ENCODE peak calls at places on chromosomes 11 and 22, in ten cellular contexts. O, V, I, Y, E, R, T, F, C and K are unnamed samples. For H3K4me1, the result is how much of the 10 kb centered on the place peaks cover.

GRCh38 chr11:10722307-10722706 is 28.7 kb upstream of the CTR9 start:
- DNase-seq in O (no peak), V (no peak), I (no peak), Y (no peak), E (no peak), R (no peak), T (no peak), F (no peak), C (no peak), K (no peak)

GRCh38 chr11:78449866-78450265 is 32.2 kb upstream of the GAB2 start:
- DNase-seq in O (no peak), V (no peak), I (no peak), Y (peak), E (no peak), R (no peak), T (no peak), F (peak), C (no peak), K (no peak)

GRCh38 chr11:111846063-111846462 is 25.3 kb downstream of the ALG9 start:
- DNase-seq in O (no peak), V (no peak), I (no peak), Y (peak), E (no peak), R (no peak), T (no peak), F (peak), C (no peak), K (no peak)

GRCh38 chr22:40519284-40519947 is 117.1 kb downstream of the MRTFA start:
- DNase-seq in O (no peak), V (no peak), I (no peak), Y (no peak), E (no peak), R (no peak), T (no peak), F (no peak), C (no peak), K (no peak)

GRCh38 chr22:19361501-19362103 is 69.9 kb downstream of the HIRA start:
- DNase-seq in O (no peak), V (no peak), I (no peak), Y (no peak), E (no peak), R (no peak), T (no peak), F (no peak), C (no peak), K (peak)

GRCh38 chr22:50600541-50600940 is at the start of gene MAPK8IP2:
- DNase-seq in O (peak), V (peak), I (no peak), Y (no peak), E (no peak), R (no peak), T (no peak), F (no peak), C (peak), K (no peak)

GRCh38 chr11:68361702-68362101 is 49.3 kb downstream of the LRP5 start:
- DNase-seq in O (no peak), V (no peak), I (no peak), Y (no peak), E (no peak), R (no peak), T (no peak), F (no peak), C (no peak), K (no peak)

GRCh38 chr11:106012744-106013143 is 9.3 kb downstream of the MSANTD4 start:
- DNase-seq in O (no peak), V (peak), I (no peak), Y (peak), E (peak), R (no peak), T (no peak), F (peak), C (no peak), K (no peak)

GRCh38 chr11:61814958-61815789 is 1.6 kb downstream of the FADS1 start:
- DNase-seq in O (peak), V (peak), I (peak), Y (peak), E (peak), R (peak), T (peak), F (peak), C (peak), K (peak)

GRCh38 chr11:15208570-15209222 is 94.0 kb downstream of the INSC start:
- DNase-seq in O (peak), V (peak), I (peak), Y (peak), E (peak), R (peak), T (peak), F (peak), C (no peak), K (no peak)

GRCh38 chr11:1771273-1771672 is 7.5 kb upstream of the CTSD start:
- DNase-seq in O (no peak), V (no peak), I (no peak), Y (no peak), E (no peak), R (no peak), T (no peak), F (no peak), C (no peak), K (no peak)

GRCh38 chr11:134571301-134571700 is 159.3 kb upstream of the B3GAT1 start:
- DNase-seq in O (no peak), V (no peak), I (no peak), Y (no peak), E (no peak), R (no peak), T (no peak), F (no peak), C (no peak), K (peak)

GRCh38 chr22:44439356-44440223 is 58.4 kb downstream of the RTL6 start:
- DNase-seq in O (no peak), V (no peak), I (no peak), Y (no peak), E (no peak), R (no peak), T (no peak), F (no peak), C (no peak), K (no peak)

GRCh38 chr11:76453248-76453647 is 8.4 kb downstream of the EMSY start:
- DNase-seq in O (no peak), V (no peak), I (no peak), Y (peak), E (no peak), R (no peak), T (no peak), F (no peak), C (no peak), K (no peak)

GRCh38 chr11:115665345-115665901 is 161.2 kb upstream of the CADM1 start:
- DNase-seq in O (no peak), V (no peak), I (no peak), Y (no peak), E (no peak), R (no peak), T (no peak), F (no peak), C (no peak), K (no peak)

GRCh38 chr11:2316169-2316962 is 14.6 kb downstream of the TSPAN32 start:
- DNase-seq in O (no peak), V (no peak), I (no peak), Y (no peak), E (no peak), R (no peak), T (no peak), F (no peak), C (no peak), K (no peak)

GRCh38 chr11:103792981-103793468 is 243.4 kb upstream of the DDI1 start:
- DNase-seq in O (no peak), V (no peak), I (no peak), Y (peak), E (no peak), R (no peak), T (no peak), F (peak), C (no peak), K (no peak)

GRCh38 chr11:59678118-59678812 is 9.4 kb upstream of the PATL1 start:
- DNase-seq in O (no peak), V (no peak), I (no peak), Y (no peak), E (no peak), R (no peak), T (no peak), F (peak), C (no peak), K (no peak)

GRCh38 chr22:29310065-29310862 is 3.8 kb downstream of the GAS2L1 start:
- DNase-seq in O (no peak), V (no peak), I (no peak), Y (no peak), E (no peak), R (no peak), T (no peak), F (no peak), C (no peak), K (no peak)

GRCh38 chr11:561148-562003 is 606 bp downstream of the RASSF7 start:
- DNase-seq in O (no peak), V (no peak), I (no peak), Y (no peak), E (peak), R (no peak), T (no peak), F (no peak), C (no peak), K (no peak)

GRCh38 chr22:38414009-38414395 is 41.0 kb downstream of the KCNJ4 start:
- DNase-seq in O (no peak), V (no peak), I (no peak), Y (no peak), E (no peak), R (no peak), T (no peak), F (no peak), C (no peak), K (peak)

DNA sequence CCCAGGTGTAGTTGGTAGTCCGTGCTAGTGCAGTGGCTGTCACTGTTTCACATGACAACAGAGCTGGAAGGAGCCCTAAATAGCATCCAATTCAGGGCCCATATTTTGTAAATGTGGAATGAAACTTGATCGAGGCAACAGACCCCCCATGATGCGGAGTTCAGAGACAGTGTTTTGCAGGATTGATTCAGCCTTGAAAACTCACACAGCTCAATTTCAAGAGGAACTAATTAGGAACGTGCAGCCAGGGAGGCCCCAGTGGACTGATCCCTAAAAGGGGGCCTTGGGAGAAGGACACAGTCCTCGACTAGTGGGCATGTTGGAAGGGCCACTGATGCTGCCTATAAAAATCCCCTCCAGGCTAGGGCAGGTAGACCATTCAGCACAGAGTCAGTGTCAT is 61.0 kb upstream of the TTC12 start:
- DNase-seq in O (no peak), V (no peak), I (no peak), Y (no peak), E (no peak), R (no peak), T (no peak), F (no peak), C (no peak), K (no peak)
- H3K4me3 ChIP-seq in O (no peak), V (no peak), I (no peak), Y (no peak), E (no peak), R (no peak), T (no peak), F (no peak), C (no peak), K (no peak)

GRCh38 chr11:19921976-19922688 is 209.5 kb downstream of the NAV2 start:
- DNase-seq in O (no peak), V (no peak), I (no peak), Y (no peak), E (no peak), R (no peak), T (no peak), F (no peak), C (no peak), K (peak)

GRCh38 chr11:19922689-19923035 is 210.0 kb downstream of the NAV2 start:
- DNase-seq in O (no peak), V (no peak), I (no peak), Y (peak), E (no peak), R (no peak), T (no peak), F (no peak), C (no peak), K (no peak)

GRCh38 chr11:19920982-19921381 is 208.3 kb downstream of the NAV2 start:
- DNase-seq in O (no peak), V (no peak), I (no peak), Y (no peak), E (no peak), R (no peak), T (no peak), F (no peak), C (no peak), K (no peak)

GRCh38 chr11:19924321-19925115 is 211.9 kb downstream of the NAV2 start:
- DNase-seq in O (no peak), V (no peak), I (no peak), Y (no peak), E (no peak), R (no peak), T (no peak), F (no peak), C (no peak), K (no peak)

DNA sequence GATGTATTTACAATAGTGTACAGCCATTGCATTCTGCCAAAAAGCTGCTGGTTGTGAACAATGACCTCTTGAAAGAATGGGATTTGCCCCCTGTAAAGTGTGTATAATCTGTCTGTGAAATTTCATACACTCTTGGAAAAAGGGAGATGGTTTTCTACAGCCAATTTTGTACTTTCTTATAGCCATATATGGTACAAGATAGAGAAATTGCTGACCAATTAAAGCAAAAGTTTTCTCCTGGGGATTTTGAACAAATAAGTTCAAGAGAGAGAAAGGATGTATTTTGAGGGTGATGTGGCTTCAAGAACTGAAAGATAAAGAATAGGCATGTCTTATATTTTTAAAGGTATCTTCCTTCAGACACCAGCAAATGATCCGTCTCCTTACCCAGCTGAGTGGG is 211.0 kb downstream of the NAV2 start:
- DNase-seq in O (no peak), V (no peak), I (no peak), Y (no peak), E (no peak), R (no peak), T (no peak), F (no peak), C (no peak), K (no peak)
- H3K4me1 ChIP-seq in O (under half), V (under half), I (under half), Y (under half), E (under half), R (under half), T (under half), F (under half), C (under half), K (under half)

DNA sequence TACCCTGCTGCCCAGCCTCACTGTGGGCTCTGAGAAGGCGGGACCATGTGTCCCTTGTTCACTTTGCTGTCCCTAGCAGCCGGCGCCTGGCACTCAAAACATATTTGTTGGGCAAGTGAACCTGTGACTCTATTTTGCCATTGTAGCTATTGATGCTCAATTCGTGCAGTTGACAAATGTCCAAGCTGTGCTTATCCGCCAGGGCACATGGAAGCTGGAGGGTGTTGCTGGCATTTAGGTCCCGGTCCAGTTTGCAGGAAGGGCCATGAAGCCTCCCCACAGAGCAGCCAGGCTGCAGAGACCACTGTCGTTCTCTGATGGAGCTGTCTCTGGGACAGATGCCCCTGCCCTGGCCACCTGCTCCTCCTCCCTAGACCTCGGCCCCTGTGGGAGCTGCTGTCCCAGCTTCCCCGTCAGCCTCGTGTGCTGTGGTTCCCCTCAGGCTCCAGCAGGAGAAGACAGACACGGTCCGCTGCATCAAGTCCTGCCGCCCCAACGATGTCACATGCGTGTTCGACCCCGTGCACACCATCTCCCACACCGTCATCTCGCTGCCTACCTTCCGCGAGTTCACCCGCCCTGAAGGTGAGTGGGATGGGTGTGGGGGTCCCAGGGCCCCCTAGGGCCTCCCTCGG is 71.5 kb downstream of the FBLN1 start:
- DNase-seq in O (no peak), V (peak), I (no peak), Y (no peak), E (no peak), R (no peak), T (no peak), F (no peak), C (no peak), K (no peak)
- H3K4me3 ChIP-seq in O (no peak), V (no peak), I (no peak), Y (no peak), E (no peak), R (no peak), T (no peak), F (no peak), C (no peak), K (no peak)

GRCh38 chr22:37224757-37225420 is 12.6 kb upstream of the SSTR3 start:
- DNase-seq in O (no peak), V (no peak), I (no peak), Y (no peak), E (no peak), R (no peak), T (no peak), F (no peak), C (no peak), K (no peak)

GRCh38 chr22:37226087-37226486 is 13.8 kb upstream of the SSTR3 start:
- DNase-seq in O (no peak), V (no peak), I (no peak), Y (no peak), E (no peak), R (no peak), T (no peak), F (no peak), C (no peak), K (no peak)

GRCh38 chr22:37223965-37224551 is 11.8 kb upstream of the SSTR3 start:
- DNase-seq in O (no peak), V (no peak), I (no peak), Y (no peak), E (no peak), R (no peak), T (no peak), F (no peak), C (no peak), K (no peak)

GRCh38 chr22:37226514-37226913 is 14.2 kb upstream of the SSTR3 start:
- DNase-seq in O (no peak), V (no peak), I (no peak), Y (no peak), E (no peak), R (no peak), T (no peak), F (no peak), C (no peak), K (no peak)

GRCh38 chr22:37225481-37225880 is 13.2 kb upstream of the SSTR3 start:
- DNase-seq in O (no peak), V (no peak), I (no peak), Y (no peak), E (no peak), R (no peak), T (no peak), F (no peak), C (no peak), K (no peak)
- H3K4me1 ChIP-seq in O (under half), V (under half), I (under half), Y (under half), E (under half), R (under half), T (under half), F (under half), C (under half), K (under half)

DNA sequence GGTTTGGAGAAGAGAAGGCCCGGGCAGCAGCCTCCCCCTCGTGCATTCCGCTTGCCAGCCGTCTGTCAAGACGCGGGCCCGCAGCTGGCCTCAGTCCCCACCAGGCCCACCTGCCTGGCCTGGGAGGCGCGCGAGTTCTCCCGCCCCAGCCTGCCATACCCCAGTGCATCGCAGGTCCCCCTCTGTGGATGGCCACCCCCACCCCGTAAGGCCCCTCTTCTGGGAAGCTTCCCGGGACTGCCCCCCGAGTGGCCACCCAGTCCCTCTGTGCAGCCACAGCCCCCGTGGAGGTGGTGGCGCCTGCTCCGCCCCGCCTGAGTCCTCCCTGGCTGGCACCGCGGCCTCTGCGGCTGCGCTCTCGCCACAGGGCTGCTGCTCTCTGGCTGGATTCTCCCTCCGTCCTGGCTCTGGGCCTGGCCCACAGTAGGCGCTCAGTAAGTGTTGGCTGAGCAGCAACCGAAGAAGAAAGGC is 74.0 kb upstream of the TCF20 start:
- DNase-seq in O (no peak), V (no peak), I (no peak), Y (no peak), E (peak), R (no peak), T (peak), F (peak), C (peak), K (no peak)
- H3K4me3 ChIP-seq in O (peak), V (no peak), I (peak), Y (no peak), E (no peak), R (no peak), T (no peak), F (peak), C (peak), K (peak)